ENCODE peak calls at places on chromosomes 7 and 10, in six cellular contexts. Y, F, K, V, X and C are unnamed samples.

GRCh38 chr10:1308415-1308814 is 252.2 kb downstream of the WDR37 start:
- DNase-seq in Y (no peak), F (no peak), K (no peak), V (no peak), X (no peak), C (no peak)

GRCh38 chr7:69907720-69908119 is 309.4 kb downstream of the AUTS2 start:
- DNase-seq in Y (no peak), F (no peak), K (no peak), V (no peak), X (no peak), C (no peak)

GRCh38 chr10:131494451-131494850 is 182.9 kb upstream of the TCERG1L start:
- DNase-seq in Y (no peak), F (no peak), K (no peak), V (no peak), X (no peak), C (no peak)

GRCh38 chr7:33310546-33310945 is 181.2 kb downstream of the BBS9 start:
- DNase-seq in Y (no peak), F (no peak), K (no peak), V (no peak), X (no peak), C (no peak)

GRCh38 chr10:82358486-82359097 is 483.6 kb downstream of the NRG3 start:
- DNase-seq in Y (no peak), F (peak), K (no peak), V (no peak), X (no peak), C (no peak)

GRCh38 chr10:45553155-45553554 is 119.4 kb downstream of the ZFAND4 start:
- DNase-seq in Y (no peak), F (no peak), K (no peak), V (no peak), X (no peak), C (peak)

GRCh38 chr7:131352032-131352431 is 24.4 kb downstream of the MKLN1 start:
- DNase-seq in Y (no peak), F (no peak), K (no peak), V (no peak), X (no peak), C (no peak)

GRCh38 chr7:45658716-45659495 is 84.7 kb downstream of the ADCY1 start:
- DNase-seq in Y (no peak), F (no peak), K (no peak), V (peak), X (no peak), C (no peak)

GRCh38 chr10:99920486-99920885 is 89.3 kb downstream of the DNMBP start:
- DNase-seq in Y (no peak), F (no peak), K (no peak), V (no peak), X (no peak), C (no peak)

GRCh38 chr10:126073606-126074005 is 177.2 kb downstream of the FANK1 start:
- DNase-seq in Y (no peak), F (peak), K (no peak), V (no peak), X (no peak), C (no peak)

GRCh38 chr10:7071421-7071820 is 339.4 kb downstream of the SFMBT2 start:
- DNase-seq in Y (no peak), F (no peak), K (no peak), V (no peak), X (no peak), C (no peak)

GRCh38 chr10:100341953-100342626 is 4.9 kb upstream of the SCD start:
- DNase-seq in Y (peak), F (peak), K (no peak), V (no peak), X (peak), C (peak)

GRCh38 chr10:129927351-129928120 is 36.5 kb downstream of the EBF3 start:
- DNase-seq in Y (no peak), F (no peak), K (no peak), V (no peak), X (no peak), C (no peak)

GRCh38 chr7:99201027-99201426 is 6.9 kb downstream of the KPNA7 start:
- DNase-seq in Y (no peak), F (peak), K (no peak), V (no peak), X (peak), C (no peak)

GRCh38 chr7:44224216-44224950 is 23.6 kb downstream of the YKT6 start:
- DNase-seq in Y (no peak), F (no peak), K (no peak), V (no peak), X (no peak), C (no peak)

GRCh38 chr7:39609462-39610149 is 13.8 kb upstream of the RALA start:
- DNase-seq in Y (peak), F (no peak), K (peak), V (no peak), X (no peak), C (peak)

GRCh38 chr10:91381562-91381923 is 28.6 kb upstream of the HECTD2 start:
- DNase-seq in Y (no peak), F (no peak), K (no peak), V (no peak), X (no peak), C (no peak)

GRCh38 chr10:127813290-127813689 is 76.3 kb downstream of the FOXI2 start:
- DNase-seq in Y (no peak), F (peak), K (no peak), V (no peak), X (no peak), C (no peak)

GRCh38 chr7:25249772-25250171 is 21.5 kb upstream of the NPVF start:
- DNase-seq in Y (no peak), F (no peak), K (no peak), V (no peak), X (no peak), C (no peak)

GRCh38 chr7:95317546-95317945 is 6.8 kb downstream of the PON1 start:
- DNase-seq in Y (no peak), F (no peak), K (no peak), V (no peak), X (no peak), C (no peak)

GRCh38 chr7:5421626-5422323 is 1.9 kb downstream of the TNRC18 start:
- DNase-seq in Y (peak), F (peak), K (peak), V (no peak), X (peak), C (no peak)

GRCh38 chr7:78073470-78074382 is 275.2 kb downstream of the PHTF2 start:
- DNase-seq in Y (no peak), F (no peak), K (no peak), V (no peak), X (no peak), C (no peak)

GRCh38 chr7:98066208-98066607 is 40.5 kb upstream of the LMTK2 start:
- DNase-seq in Y (no peak), F (no peak), K (no peak), V (no peak), X (no peak), C (no peak)

GRCh38 chr10:19920075-19920726 is 104.0 kb downstream of the PLXDC2 start:
- DNase-seq in Y (no peak), F (no peak), K (no peak), V (no peak), X (no peak), C (no peak)

GRCh38 chr7:89837515-89837914 is 316.8 kb upstream of the STEAP1 start:
- DNase-seq in Y (no peak), F (no peak), K (no peak), V (no peak), X (no peak), C (no peak)

GRCh38 chr10:6141296-6142151 is 52.7 kb downstream of the RBM17 start:
- DNase-seq in Y (peak), F (peak), K (no peak), V (no peak), X (peak), C (peak)

GRCh38 chr10:88118769-88119559 is 255.5 kb downstream of the PTEN start:
- DNase-seq in Y (no peak), F (no peak), K (no peak), V (no peak), X (no peak), C (peak)

GRCh38 chr7:32078824-32079223 is 8.6 kb upstream of the PDE1C start:
- DNase-seq in Y (no peak), F (no peak), K (no peak), V (no peak), X (no peak), C (no peak)

GRCh38 chr10:119198438-119198837 is 8.9 kb upstream of the GRK5 start:
- DNase-seq in Y (peak), F (peak), K (no peak), V (no peak), X (no peak), C (peak)

GRCh38 chr10:2968401-2968800 is 98.9 kb upstream of the PFKP start:
- DNase-seq in Y (no peak), F (peak), K (no peak), V (no peak), X (peak), C (no peak)

GRCh38 chr10:72274730-72275350 is 1.1 kb downstream of the DDIT4 start:
- DNase-seq in Y (peak), F (peak), K (peak), V (no peak), X (peak), C (peak)

GRCh38 chr7:115037128-115037802 is 115.4 kb downstream of the MDFIC start:
- DNase-seq in Y (no peak), F (no peak), K (no peak), V (no peak), X (no peak), C (peak)

GRCh38 chr7:115033917-115034459 is 112.1 kb downstream of the MDFIC start:
- DNase-seq in Y (no peak), F (no peak), K (no peak), V (no peak), X (no peak), C (no peak)

GRCh38 chr7:115034515-115034914 is 112.6 kb downstream of the MDFIC start:
- DNase-seq in Y (no peak), F (no peak), K (no peak), V (no peak), X (no peak), C (no peak)

GRCh38 chr7:115038158-115038557 is 116.3 kb downstream of the MDFIC start:
- DNase-seq in Y (no peak), F (no peak), K (no peak), V (no peak), X (no peak), C (no peak)

DNA sequence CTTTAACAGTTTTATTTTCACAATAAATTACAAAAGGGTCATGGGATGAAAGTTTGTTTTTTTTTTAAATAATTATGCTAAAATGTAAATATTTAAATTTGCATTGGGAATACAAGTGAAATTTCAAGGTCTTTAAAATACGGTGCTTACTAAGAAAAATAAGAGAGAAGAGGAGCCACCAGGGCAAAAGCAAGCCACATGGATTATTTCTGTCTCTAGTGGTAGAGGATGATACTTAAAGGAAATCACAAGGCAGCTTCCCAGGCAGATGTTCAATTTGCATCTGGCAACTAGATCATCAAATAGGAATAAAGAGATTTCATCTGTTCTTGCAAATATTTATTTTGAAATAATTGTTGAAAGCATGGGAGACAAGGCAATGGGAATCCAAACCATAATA is 111.1 kb downstream of the MDFIC start:
- DNase-seq in Y (no peak), F (no peak), K (no peak), V (no peak), X (no peak), C (no peak)
- TF ChIP-seq CTCF in Y (no peak), F (no peak), K (no peak), V (peak), X (peak), C (no peak)

DNA sequence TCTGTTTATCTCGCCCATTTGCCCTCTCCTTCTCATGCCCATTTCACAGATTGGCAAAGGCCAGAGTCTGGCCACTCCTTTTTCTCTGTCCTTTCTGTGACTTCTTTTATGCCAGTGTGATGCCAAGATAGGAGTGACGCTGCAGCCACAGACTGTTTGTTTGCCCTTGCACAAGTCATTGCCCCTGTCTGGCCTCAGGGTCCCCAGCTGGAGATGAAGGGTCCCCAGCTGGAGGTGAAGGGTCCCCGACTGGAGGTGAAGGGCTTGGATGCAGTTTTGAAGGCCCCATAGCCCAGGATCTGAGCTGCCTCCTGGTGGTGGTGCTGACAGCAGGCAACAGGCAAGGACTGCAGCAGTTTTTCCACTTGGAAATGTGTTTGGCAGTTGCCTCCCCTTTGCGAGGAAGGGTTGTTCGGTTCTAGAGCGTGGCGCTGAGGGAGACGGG is 50.8 kb upstream of the SLC29A3 start:
- DNase-seq in Y (no peak), F (peak), K (no peak), V (no peak), X (peak), C (no peak)
- TF ChIP-seq CTCF in Y (no peak), F (peak), K (peak), V (peak), X (peak), C (peak)

GRCh38 chr10:103939498-103939897 is 21.5 kb upstream of the STN1 start:
- DNase-seq in Y (no peak), F (no peak), K (no peak), V (no peak), X (no peak), C (no peak)
- TF ChIP-seq CTCF in Y (no peak), F (no peak), K (no peak), V (no peak), X (no peak), C (no peak)

GRCh38 chr10:61010863-61011262 is 66.9 kb upstream of the RHOBTB1 start:
- DNase-seq in Y (no peak), F (no peak), K (no peak), V (no peak), X (no peak), C (no peak)
- TF ChIP-seq CTCF in Y (no peak), F (no peak), K (no peak), V (no peak), X (no peak), C (no peak)

GRCh38 chr7:63008366-63008765 is 990.3 kb upstream of the ZNF722 start:
- DNase-seq in Y (no peak), F (peak), K (no peak), V (no peak), X (no peak), C (no peak)
- TF ChIP-seq CTCF in Y (peak), F (no peak), K (peak), V (peak), X (peak), C (no peak)

GRCh38 chr10:84059526-84059925 is 79.8 kb upstream of the GHITM start:
- DNase-seq in Y (no peak), F (no peak), K (no peak), V (no peak), X (no peak), C (no peak)
- TF ChIP-seq CTCF in Y (no peak), F (no peak), K (no peak), V (no peak), X (no peak), C (peak)

GRCh38 chr7:15197359-15197977 is 294.9 kb upstream of the DGKB start:
- DNase-seq in Y (no peak), F (peak), K (no peak), V (no peak), X (peak), C (no peak)

DNA sequence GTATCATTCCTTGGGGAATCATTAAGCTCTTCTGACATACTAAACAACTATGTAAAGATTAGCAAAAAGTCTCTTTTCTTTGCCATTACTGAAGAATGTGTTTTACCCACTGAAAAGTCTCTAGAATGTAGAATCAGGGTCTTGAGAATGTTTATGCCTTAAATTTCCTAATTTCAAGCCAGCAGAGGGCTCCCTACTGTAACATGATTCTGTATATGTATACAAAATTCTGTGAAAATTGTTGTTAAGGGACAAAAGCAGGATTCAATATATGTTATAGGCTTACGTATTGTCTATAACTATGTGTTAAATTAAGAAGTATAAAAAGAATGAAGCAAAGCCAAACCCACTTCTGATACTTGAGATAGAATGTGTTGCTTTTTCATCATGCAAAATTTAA is 296.9 kb upstream of the DGKB start:
- DNase-seq in Y (no peak), F (peak), K (no peak), V (no peak), X (peak), C (no peak)
- TF ChIP-seq CTCF in Y (no peak), F (peak), K (peak), V (peak), X (peak), C (no peak)